ENCODE peak calls at places on chromosome X, in seven cellular contexts. K, L, T, E, P, V and Y are unnamed samples.

GRCh38 chrX:50594788-50595187 is 124.2 kb upstream of the DGKK start:
- DNase-seq in K (peak), T (no peak), E (no peak), V (no peak), P (no peak), L (no peak), Y (no peak)

GRCh38 chrX:152641996-152642395 is 4.3 kb downstream of the GABRQ start:
- DNase-seq in V (peak), T (no peak), K (peak), L (no peak), E (no peak), P (no peak), Y (no peak)

GRCh38 chrX:70253377-70254062 is 6.5 kb downstream of the P2RY4 start:
- DNase-seq in V (no peak), E (no peak), T (no peak), K (no peak), P (no peak), L (no peak), Y (no peak)

GRCh38 chrX:26376037-26376708 is 160.2 kb downstream of the MAGEB5 start:
- DNase-seq in K (no peak), T (no peak), V (no peak), P (no peak), L (no peak), E (no peak), Y (no peak)

GRCh38 chrX:132592880-132593279 is 104.0 kb upstream of the MBNL3 start:
- DNase-seq in V (peak), E (no peak), L (no peak), K (peak), P (no peak), T (no peak), Y (no peak)

GRCh38 chrX:144259054-144259453 is 375.2 kb downstream of the UBE2NL start:
- DNase-seq in T (no peak), E (no peak), V (no peak), K (no peak), L (no peak), P (no peak), Y (no peak)

GRCh38 chrX:109472939-109473713 is 8.8 kb downstream of the GUCY2F start:
- DNase-seq in E (peak), P (no peak), K (peak), L (no peak), V (peak), T (no peak), Y (no peak)

GRCh38 chrX:50813843-50814661 is at the start of gene SHROOM4:
- DNase-seq in P (no peak), V (peak), L (no peak), K (peak), T (peak), E (no peak), Y (no peak)

GRCh38 chrX:40260123-40260751 is 162.5 kb upstream of the BCOR start:
- DNase-seq in E (no peak), V (peak), K (no peak), T (no peak), P (no peak), L (no peak), Y (no peak)

GRCh38 chrX:141668371-141668770 is 30.2 kb downstream of the SPANXD start:
- DNase-seq in P (no peak), L (no peak), V (no peak), K (no peak), E (no peak), T (no peak), Y (no peak)

GRCh38 chrX:101764538-101764937 is 104.9 kb upstream of the ARMCX2 start:
- DNase-seq in T (no peak), L (no peak), K (peak), P (no peak), V (peak), E (no peak), Y (no peak)

GRCh38 chrX:63932006-63932405 is 147.0 kb upstream of the ARHGEF9 start:
- DNase-seq in K (no peak), E (no peak), T (no peak), L (no peak), V (peak), P (no peak), Y (no peak)

GRCh38 chrX:27591938-27592337 is 1.8 kb downstream of the DCAF8L2 start:
- DNase-seq in T (no peak), P (no peak), L (no peak), K (no peak), E (no peak), V (no peak), Y (no peak)

GRCh38 chrX:134580947-134581346 is 77.3 kb downstream of the PLAC1 start:
- DNase-seq in E (no peak), L (no peak), K (no peak), V (peak), P (no peak), T (no peak), Y (no peak)

GRCh38 chrX:72128881-72129280 is 2.8 kb downstream of the RTL5 start:
- DNase-seq in E (no peak), P (no peak), K (peak), V (peak), T (no peak), L (no peak), Y (no peak)

GRCh38 chrX:19964017-19964710 is 26.7 kb downstream of the BCLAF3 start:
- DNase-seq in P (no peak), L (peak), V (no peak), T (no peak), E (peak), K (no peak), Y (peak)

GRCh38 chrX:24380273-24381036 is 20.0 kb downstream of the SUPT20HL1 start:
- DNase-seq in V (no peak), L (no peak), P (no peak), K (no peak), E (no peak), T (no peak), Y (no peak)

GRCh38 chrX:20116575-20117240 is at the start of gene MAP7D2:
- DNase-seq in P (no peak), L (no peak), E (no peak), V (peak), K (peak), T (peak), Y (no peak)

GRCh38 chrX:124086411-124086810 is 124.9 kb downstream of the STAG2 start:
- DNase-seq in T (no peak), L (peak), V (no peak), E (no peak), P (peak), K (no peak), Y (peak)

GRCh38 chrX:103726477-103726876 is 15.8 kb downstream of the TMEM31 start:
- DNase-seq in T (no peak), V (no peak), K (no peak), L (no peak), E (no peak), P (no peak), Y (no peak)

GRCh38 chrX:41027388-41027787 is 57.9 kb upstream of the USP9X start:
- DNase-seq in K (no peak), E (no peak), T (no peak), L (no peak), V (peak), P (no peak), Y (no peak)

GRCh38 chrX:47796433-47796906 is 40.2 kb upstream of the ZNF81 start:
- DNase-seq in T (no peak), P (no peak), L (no peak), K (no peak), E (no peak), V (peak), Y (no peak)

GRCh38 chrX:24395775-24396174 is 35.3 kb downstream of the SUPT20HL1 start:
- DNase-seq in T (no peak), K (peak), L (peak), P (peak), V (peak), E (peak), Y (peak)